ENCODE peak calls at places on chromosome X, in seven cellular contexts. One of them, this sample, is unnamed.

GRCh38 chrX:24647257-24648058 is at the start of gene PCYT1B:
- DNase-seq in mesendoderm: peak
- DNase-seq in neuronal stem cell: no peak
- DNase-seq in H9: peak
- DNase-seq in IMR-90: peak
- DNase-seq in trophoblast cell: peak
- DNase-seq in mesenchymal stem cell: peak
- DNase-seq in this sample: peak

GRCh38 chrX:123756320-123756719 is 23.5 kb upstream of the THOC2 start:
- DNase-seq in mesendoderm: no peak
- DNase-seq in neuronal stem cell: no peak
- DNase-seq in H9: no peak
- DNase-seq in IMR-90: peak
- DNase-seq in trophoblast cell: no peak
- DNase-seq in mesenchymal stem cell: no peak
- DNase-seq in this sample: no peak

GRCh38 chrX:54843050-54843449 is 35.5 kb downstream of the MAGED2 start:
- DNase-seq in mesendoderm: no peak
- DNase-seq in neuronal stem cell: no peak
- DNase-seq in H9: no peak
- DNase-seq in IMR-90: no peak
- DNase-seq in trophoblast cell: no peak
- DNase-seq in mesenchymal stem cell: no peak
- DNase-seq in this sample: no peak

GRCh38 chrX:110170029-110170428 is 147.9 kb downstream of the AMMECR1 start:
- DNase-seq in mesendoderm: no peak
- DNase-seq in neuronal stem cell: no peak
- DNase-seq in H9: no peak
- DNase-seq in IMR-90: no peak
- DNase-seq in trophoblast cell: no peak
- DNase-seq in mesenchymal stem cell: no peak
- DNase-seq in this sample: no peak

GRCh38 chrX:56812515-56813105 is 83.6 kb downstream of the NBDY start:
- DNase-seq in mesendoderm: no peak
- DNase-seq in neuronal stem cell: no peak
- DNase-seq in H9: no peak
- DNase-seq in IMR-90: no peak
- DNase-seq in trophoblast cell: no peak
- DNase-seq in mesenchymal stem cell: peak
- DNase-seq in this sample: no peak

GRCh38 chrX:131650637-131651410 is 107.0 kb downstream of the OR13H1 start:
- DNase-seq in mesendoderm: no peak
- DNase-seq in neuronal stem cell: no peak
- DNase-seq in H9: no peak
- DNase-seq in IMR-90: no peak
- DNase-seq in trophoblast cell: no peak
- DNase-seq in mesenchymal stem cell: no peak
- DNase-seq in this sample: no peak

GRCh38 chrX:2187352-2188115 is 313.2 kb downstream of the DHRSX start:
- DNase-seq in mesendoderm: no peak
- DNase-seq in neuronal stem cell: no peak
- DNase-seq in H9: no peak
- DNase-seq in IMR-90: no peak
- DNase-seq in trophoblast cell: no peak
- DNase-seq in mesenchymal stem cell: no peak
- DNase-seq in this sample: no peak

GRCh38 chrX:49043987-49044281 is 777 bp upstream of the TFE3 start:
- DNase-seq in mesendoderm: no peak
- DNase-seq in neuronal stem cell: no peak
- DNase-seq in H9: no peak
- DNase-seq in IMR-90: no peak
- DNase-seq in trophoblast cell: no peak
- DNase-seq in mesenchymal stem cell: no peak
- DNase-seq in this sample: no peak

GRCh38 chrX:68837119-68837518 is 8.3 kb downstream of the EFNB1 start:
- DNase-seq in mesendoderm: no peak
- DNase-seq in neuronal stem cell: no peak
- DNase-seq in H9: no peak
- DNase-seq in IMR-90: no peak
- DNase-seq in trophoblast cell: no peak
- DNase-seq in mesenchymal stem cell: no peak
- DNase-seq in this sample: no peak

GRCh38 chrX:125094901-125095300 is 224.8 kb upstream of the TEX13C start:
- DNase-seq in mesendoderm: no peak
- DNase-seq in neuronal stem cell: no peak
- DNase-seq in H9: no peak
- DNase-seq in IMR-90: no peak
- DNase-seq in trophoblast cell: no peak
- DNase-seq in mesenchymal stem cell: no peak
- DNase-seq in this sample: no peak

GRCh38 chrX:78950157-78950556 is 5.0 kb downstream of the P2RY10 start:
- DNase-seq in mesendoderm: no peak
- DNase-seq in neuronal stem cell: no peak
- DNase-seq in H9: no peak
- DNase-seq in IMR-90: no peak
- DNase-seq in trophoblast cell: no peak
- DNase-seq in mesenchymal stem cell: no peak
- DNase-seq in this sample: no peak

GRCh38 chrX:150438165-150438564 is 75.0 kb downstream of the MAMLD1 start:
- DNase-seq in mesendoderm: no peak
- DNase-seq in neuronal stem cell: no peak
- DNase-seq in H9: no peak
- DNase-seq in IMR-90: peak
- DNase-seq in trophoblast cell: peak
- DNase-seq in mesenchymal stem cell: no peak
- DNase-seq in this sample: no peak

GRCh38 chrX:46279925-46280313 is 265.3 kb downstream of the ZNF674 start:
- DNase-seq in mesendoderm: no peak
- DNase-seq in neuronal stem cell: no peak
- DNase-seq in H9: no peak
- DNase-seq in IMR-90: peak
- DNase-seq in trophoblast cell: no peak
- DNase-seq in mesenchymal stem cell: peak
- DNase-seq in this sample: no peak

GRCh38 chrX:32825009-32825408 is 386.3 kb downstream of the DMD start:
- DNase-seq in mesendoderm: no peak
- DNase-seq in neuronal stem cell: no peak
- DNase-seq in H9: no peak
- DNase-seq in IMR-90: no peak
- DNase-seq in trophoblast cell: no peak
- DNase-seq in mesenchymal stem cell: no peak
- DNase-seq in this sample: no peak

GRCh38 chrX:20189171-20189570 is 47.5 kb upstream of the EIF1AX start:
- DNase-seq in mesendoderm: no peak
- DNase-seq in neuronal stem cell: no peak
- DNase-seq in H9: no peak
- DNase-seq in IMR-90: no peak
- DNase-seq in trophoblast cell: no peak
- DNase-seq in mesenchymal stem cell: no peak
- DNase-seq in this sample: no peak
- H2AK5ac ChIP-seq in mesendoderm: no peak
- H2AK5ac ChIP-seq in neuronal stem cell: no peak
- H2AK5ac ChIP-seq in H9: no peak
- H2AK5ac ChIP-seq in IMR-90: no peak
- H2AK5ac ChIP-seq in trophoblast cell: no peak
- H2AK5ac ChIP-seq in mesenchymal stem cell: no peak
- H2AK5ac ChIP-seq in this sample: no peak

GRCh38 chrX:134568617-134569016 is 89.7 kb downstream of the PLAC1 start:
- DNase-seq in mesendoderm: no peak
- DNase-seq in neuronal stem cell: no peak
- DNase-seq in H9: no peak
- DNase-seq in IMR-90: no peak
- DNase-seq in trophoblast cell: no peak
- DNase-seq in mesenchymal stem cell: no peak
- DNase-seq in this sample: no peak
- H2AK5ac ChIP-seq in mesendoderm: no peak
- H2AK5ac ChIP-seq in neuronal stem cell: no peak
- H2AK5ac ChIP-seq in H9: no peak
- H2AK5ac ChIP-seq in IMR-90: no peak
- H2AK5ac ChIP-seq in trophoblast cell: no peak
- H2AK5ac ChIP-seq in mesenchymal stem cell: no peak
- H2AK5ac ChIP-seq in this sample: no peak

GRCh38 chrX:153317306-153317705 is 4.3 kb downstream of the PNMA6F start:
- DNase-seq in mesendoderm: no peak
- DNase-seq in neuronal stem cell: no peak
- DNase-seq in H9: no peak
- DNase-seq in IMR-90: no peak
- DNase-seq in trophoblast cell: no peak
- DNase-seq in mesenchymal stem cell: no peak
- DNase-seq in this sample: no peak
- H2AK5ac ChIP-seq in mesendoderm: no peak
- H2AK5ac ChIP-seq in neuronal stem cell: no peak
- H2AK5ac ChIP-seq in H9: no peak
- H2AK5ac ChIP-seq in IMR-90: no peak
- H2AK5ac ChIP-seq in trophoblast cell: no peak
- H2AK5ac ChIP-seq in mesenchymal stem cell: no peak
- H2AK5ac ChIP-seq in this sample: no peak

GRCh38 chrX:41167888-41168287 is 82.6 kb downstream of the USP9X start:
- DNase-seq in mesendoderm: no peak
- DNase-seq in neuronal stem cell: no peak
- DNase-seq in H9: no peak
- DNase-seq in IMR-90: no peak
- DNase-seq in trophoblast cell: no peak
- DNase-seq in mesenchymal stem cell: no peak
- DNase-seq in this sample: no peak

DNA sequence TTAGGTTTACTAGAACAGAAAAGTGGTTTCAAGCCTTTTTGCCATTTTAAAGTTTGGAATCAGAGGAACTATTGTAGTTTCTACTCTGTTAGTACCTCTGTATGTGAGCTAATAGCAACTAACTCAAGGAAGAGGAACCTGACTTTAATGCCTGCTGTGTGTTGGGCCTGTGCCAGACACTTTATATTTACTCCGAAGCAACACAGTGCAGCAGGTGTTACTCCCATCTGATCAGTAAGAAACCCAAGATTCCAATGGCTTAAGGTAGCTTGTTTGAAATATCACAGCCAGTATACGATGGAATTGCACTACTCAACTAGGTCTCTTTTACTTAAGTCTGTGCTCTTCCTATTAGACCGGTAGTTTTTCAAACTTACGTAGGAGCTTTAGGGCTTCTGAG is 79.2 kb downstream of the USP9X start:
- DNase-seq in mesendoderm: no peak
- DNase-seq in neuronal stem cell: no peak
- DNase-seq in H9: no peak
- DNase-seq in IMR-90: no peak
- DNase-seq in trophoblast cell: no peak
- DNase-seq in mesenchymal stem cell: no peak
- DNase-seq in this sample: no peak
- H2AK5ac ChIP-seq in mesendoderm: no peak
- H2AK5ac ChIP-seq in neuronal stem cell: no peak
- H2AK5ac ChIP-seq in H9: no peak
- H2AK5ac ChIP-seq in IMR-90: no peak
- H2AK5ac ChIP-seq in trophoblast cell: no peak
- H2AK5ac ChIP-seq in mesenchymal stem cell: no peak
- H2AK5ac ChIP-seq in this sample: no peak

This sample was measured in H1.